ENCODE peak calls at places on chromosomes 3 and 15, in four cellular contexts. K is SK-N-SH, J is K562, N is WTC11. F is an unnamed sample.

GRCh38 chr15:39313881-39314280 is 267.0 kb upstream of the THBS1 start:
- DNase-seq in J (no peak), K (no peak), N (no peak), F (no peak)

GRCh38 chr3:98776114-98776513 is 13.0 kb downstream of the ST3GAL6 start:
- DNase-seq in J (no peak), N (no peak), K (no peak), F (no peak)

GRCh38 chr3:11140054-11140712 is 14.1 kb upstream of the HRH1 start:
- DNase-seq in N (no peak), J (no peak), K (no peak), F (no peak)

GRCh38 chr15:97783240-97783639 is 177.3 kb upstream of the ARRDC4 start:
- DNase-seq in K (no peak), N (no peak), J (no peak), F (no peak)

GRCh38 chr3:38482951-38483350 is 13.2 kb upstream of the EXOG start:
- DNase-seq in K (no peak), J (no peak), N (no peak), F (no peak)

GRCh38 chr3:87062685-87063084 is 71.7 kb upstream of the VGLL3 start:
- DNase-seq in N (no peak), J (no peak), K (no peak), F (no peak)

GRCh38 chr3:101903426-101903825 is 54.1 kb downstream of the NFKBIZ start:
- DNase-seq in J (no peak), K (no peak), N (no peak), F (no peak)

GRCh38 chr3:58581328-58582091 is 4.3 kb upstream of the FAM107A start:
- DNase-seq in J (no peak), N (no peak), K (no peak), F (no peak)

GRCh38 chr3:61896251-61896650 is 334.9 kb downstream of the PTPRG start:
- DNase-seq in J (no peak), K (no peak), N (no peak), F (no peak)

GRCh38 chr3:29683306-29683993 is 402.6 kb downstream of the RBMS3 start:
- DNase-seq in N (no peak), J (no peak), K (no peak), F (no peak)

DNA sequence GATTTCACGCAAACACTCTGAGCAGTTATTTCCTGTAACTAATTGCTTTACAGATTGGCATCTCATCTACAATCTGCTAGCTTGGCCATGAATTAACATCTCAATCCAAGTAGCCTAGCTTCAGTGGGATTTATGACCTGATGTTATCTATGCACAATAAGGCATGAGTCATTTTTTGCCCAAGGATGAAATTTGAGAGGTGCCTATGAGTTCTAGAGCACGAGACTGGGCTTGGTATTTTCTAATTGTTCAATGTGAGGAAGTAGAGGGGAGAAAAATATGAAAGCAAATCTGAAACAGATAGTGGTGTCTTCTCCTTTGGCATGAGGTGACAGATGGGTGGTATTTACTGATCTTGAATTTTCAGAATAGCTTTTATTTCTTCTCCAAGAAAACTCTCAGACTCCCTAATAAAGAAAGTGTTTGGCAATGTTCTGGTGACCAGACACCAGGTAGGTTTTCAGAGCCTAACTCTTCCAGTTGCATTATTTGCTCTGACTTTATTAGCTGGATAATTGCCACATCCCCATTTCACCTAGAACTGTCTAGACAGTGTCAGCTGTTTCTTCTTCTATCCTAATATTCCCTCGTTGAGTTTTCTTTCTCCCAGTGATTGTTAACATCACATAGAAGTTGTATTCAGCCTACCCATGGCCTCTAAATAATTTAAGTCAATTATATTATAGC is 301.0 kb upstream of the UMPS start:
- DNase-seq in N (no peak), J (no peak), K (peak; percentile 29), F (no peak)
- TF ChIP-seq FOXJ3 in N (no peak), J (no peak), K (no peak), F (no peak)

DNA sequence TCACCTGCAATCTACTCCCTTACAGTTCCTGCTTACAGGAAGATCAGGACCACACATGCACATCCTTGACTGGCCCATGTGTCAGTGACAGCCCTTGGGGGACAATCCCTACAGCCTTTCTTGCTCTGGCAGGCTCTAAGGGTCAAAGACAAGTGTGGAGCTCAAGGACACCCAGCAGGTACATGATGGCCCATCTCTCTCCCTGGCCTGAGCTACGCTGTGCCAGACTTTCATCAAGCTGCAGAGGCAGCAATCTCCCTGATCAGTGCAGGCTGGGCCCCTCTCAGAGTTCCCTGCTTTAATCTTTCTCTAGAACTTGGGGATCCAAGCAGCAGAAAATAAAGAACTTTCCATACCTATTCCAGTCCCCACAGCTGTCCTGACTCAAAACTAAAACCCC is 2.6 kb downstream of the SEMA7A start:
- DNase-seq in J (no peak), N (no peak), K (no peak), F (no peak)
- TF ChIP-seq FOXJ3 in J (no peak), N (no peak), K (no peak), F (no peak)

GRCh38 chr3:32616267-32616962 is 45.8 kb upstream of the DYNC1LI1 start:
- DNase-seq in J (no peak), N (no peak), K (no peak), F (no peak)

GRCh38 chr3:32612551-32612950 is 41.9 kb upstream of the DYNC1LI1 start:
- DNase-seq in J (no peak), N (no peak), K (no peak), F (no peak)

GRCh38 chr3:32614956-32615355 is 44.3 kb upstream of the DYNC1LI1 start:
- DNase-seq in K (no peak), J (no peak), N (no peak), F (no peak)

GRCh38 chr3:32613183-32613582 is 42.5 kb upstream of the DYNC1LI1 start:
- DNase-seq in N (no peak), K (no peak), J (no peak), F (no peak)
- TF ChIP-seq FOXJ3 in N (no peak), K (no peak), J (no peak), F (no peak)

DNA sequence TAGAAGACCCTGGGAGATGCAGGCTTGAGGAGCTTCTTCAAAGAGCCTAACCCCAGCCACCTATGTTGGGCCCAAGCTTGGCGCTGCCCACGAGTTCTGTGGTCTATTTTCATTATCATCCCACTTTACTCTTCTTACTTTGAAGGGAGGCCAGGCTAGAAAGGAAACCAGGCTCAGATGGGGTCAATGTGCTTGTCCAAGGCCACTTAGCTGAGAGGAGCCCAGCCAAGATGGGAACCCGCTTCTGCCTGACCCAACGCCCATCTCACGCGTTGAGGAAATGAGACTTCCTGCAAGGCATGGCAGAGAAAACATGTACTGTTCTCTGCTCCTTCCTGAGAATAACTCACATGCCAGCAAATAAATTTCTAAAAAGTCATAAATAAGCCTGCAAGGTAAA is 486.3 kb upstream of the PROK2 start:
- DNase-seq in J (no peak), N (no peak), K (no peak), F (no peak)
- TF ChIP-seq FOXJ3 in J (no peak), N (no peak), K (no peak), F (no peak)

GRCh38 chr3:190323241-190323617 is 983 bp upstream of the CLDN1 start:
- DNase-seq in N (no peak), J (no peak), K (no peak), F (no peak)

GRCh38 chr3:190330936-190331734 is 8.9 kb upstream of the CLDN1 start:
- DNase-seq in K (no peak), N (no peak), J (no peak), F (peak; percentile 94)

GRCh38 chr3:190325923-190326322 is 3.7 kb upstream of the CLDN1 start:
- DNase-seq in N (no peak), K (no peak), J (no peak), F (no peak)

GRCh38 chr3:190326361-190326760 is 4.1 kb upstream of the CLDN1 start:
- DNase-seq in N (no peak), J (no peak), K (no peak), F (no peak)

GRCh38 chr3:190326930-190327329 is 4.7 kb upstream of the CLDN1 start:
- DNase-seq in K (no peak), J (no peak), N (no peak), F (no peak)
- TF ChIP-seq FOXJ3 in K (no peak), J (no peak), N (no peak), F (no peak)

DNA sequence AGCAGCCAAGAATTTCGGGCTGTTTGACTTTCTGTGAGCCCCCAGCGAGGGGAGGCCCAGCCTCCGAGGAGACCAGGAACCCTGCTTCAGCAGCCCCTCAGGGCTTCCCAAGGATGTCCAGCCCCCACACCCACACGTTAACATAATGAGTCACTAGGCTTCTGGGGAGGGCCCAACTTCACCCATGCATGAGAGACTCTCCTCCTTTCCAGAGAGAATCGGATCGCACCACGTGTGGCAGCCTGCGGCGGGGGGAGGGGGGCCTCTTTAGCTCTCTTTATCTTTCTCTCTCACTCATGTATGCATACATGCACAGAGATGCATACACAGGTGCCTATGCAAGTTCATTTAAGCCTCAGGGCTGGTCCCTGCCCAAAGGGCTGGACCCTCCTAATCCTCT is 3.1 kb upstream of the AP2M1 start:
- DNase-seq in K (no peak), J (peak; percentile 75), N (no peak), F (no peak)
- TF ChIP-seq FOXJ3 in K (no peak), J (no peak), N (no peak), F (no peak)